ENCODE peak calls at places on chromosomes 6 and 20, in eight cellular contexts. E, Q, T, C, D, I, O and X are unnamed samples.

GRCh38 chr6:166245148-166245547 is 63.0 kb downstream of the PRR18 start:
- DNase-seq in E (no peak), Q (no peak), T (no peak), C (no peak), D (no peak), I (no peak), O (no peak), X (no peak)

GRCh38 chr20:10984294-10984693 is 310.5 kb upstream of the JAG1 start:
- DNase-seq in E (no peak), Q (no peak), T (no peak), C (no peak), D (no peak), I (no peak), O (no peak), X (no peak)

GRCh38 chr6:83199865-83200230 is 6.7 kb downstream of the RWDD2A start:
- DNase-seq in E (no peak), Q (no peak), T (no peak), C (no peak), D (peak), I (no peak), O (peak), X (no peak)

GRCh38 chr20:44035924-44036323 is 121.3 kb downstream of the TOX2 start:
- DNase-seq in E (no peak), Q (no peak), T (no peak), C (no peak), D (no peak), I (no peak), O (no peak), X (no peak)

GRCh38 chr20:16624106-16624505 is 50.9 kb upstream of the KIF16B start:
- DNase-seq in E (no peak), Q (no peak), T (no peak), C (no peak), D (no peak), I (no peak), O (no peak), X (no peak)

GRCh38 chr6:100968934-100969333 is 87.8 kb upstream of the ASCC3 start:
- DNase-seq in E (no peak), Q (no peak), T (no peak), C (no peak), D (no peak), I (no peak), O (no peak), X (peak)

GRCh38 chr6:49988900-49989299 is 19.5 kb upstream of the DEFB113 start:
- DNase-seq in E (no peak), Q (no peak), T (no peak), C (no peak), D (no peak), I (no peak), O (no peak), X (no peak)

GRCh38 chr6:137818440-137818839 is 48.6 kb upstream of the TNFAIP3 start:
- DNase-seq in E (no peak), Q (no peak), T (no peak), C (no peak), D (no peak), I (no peak), O (no peak), X (no peak)

GRCh38 chr6:142935553-142936517 is 9.1 kb downstream of the HIVEP2 start:
- DNase-seq in E (peak), Q (no peak), T (no peak), C (no peak), D (no peak), I (no peak), O (no peak), X (no peak)

GRCh38 chr6:45727228-45727627 is 288.4 kb downstream of the CLIC5 start:
- DNase-seq in E (no peak), Q (no peak), T (no peak), C (no peak), D (no peak), I (no peak), O (no peak), X (no peak)

GRCh38 chr6:132362318-132363185 is 38.7 kb downstream of the MOXD1 start:
- DNase-seq in E (no peak), Q (no peak), T (no peak), C (no peak), D (no peak), I (no peak), O (no peak), X (peak)

GRCh38 chr20:571754-572331 is 28.3 kb upstream of the CSNK2A1 start:
- DNase-seq in E (no peak), Q (no peak), T (no peak), C (peak), D (peak), I (peak), O (peak), X (peak)

GRCh38 chr6:16721977-16722376 is 39.3 kb downstream of the ATXN1 start:
- DNase-seq in E (no peak), Q (no peak), T (no peak), C (no peak), D (no peak), I (no peak), O (no peak), X (peak)

GRCh38 chr6:90204327-90204726 is 92.3 kb downstream of the BACH2 start:
- DNase-seq in E (no peak), Q (no peak), T (no peak), C (no peak), D (no peak), I (no peak), O (peak), X (no peak)

GRCh38 chr6:81552644-81553043 is 199.8 kb downstream of the TENT5A start:
- DNase-seq in E (no peak), Q (no peak), T (no peak), C (no peak), D (no peak), I (no peak), O (no peak), X (no peak)

GRCh38 chr20:57317789-57318371 is 11.7 kb upstream of the SPO11 start:
- DNase-seq in E (peak), Q (no peak), T (no peak), C (no peak), D (no peak), I (no peak), O (no peak), X (peak)

GRCh38 chr6:88374556-88374955 is 208.4 kb upstream of the CNR1 start:
- DNase-seq in E (no peak), Q (no peak), T (no peak), C (no peak), D (no peak), I (no peak), O (no peak), X (peak)

GRCh38 chr6:156687875-156688549 is 89.2 kb upstream of the ARID1B start:
- DNase-seq in E (peak), Q (no peak), T (peak), C (peak), D (peak), I (peak), O (peak), X (peak)

GRCh38 chr6:134446228-134446848 is 128.4 kb upstream of the SGK1 start:
- DNase-seq in E (peak), Q (no peak), T (no peak), C (no peak), D (peak), I (no peak), O (peak), X (no peak)

GRCh38 chr6:44004625-44005506 is 122.4 kb downstream of the MRPL14 start:
- DNase-seq in E (peak), Q (no peak), T (no peak), C (no peak), D (peak), I (no peak), O (no peak), X (peak)

GRCh38 chr6:148140772-148141557 is 201.7 kb upstream of the SASH1 start:
- DNase-seq in E (no peak), Q (no peak), T (no peak), C (no peak), D (no peak), I (no peak), O (no peak), X (no peak)

GRCh38 chr20:14449323-14449722 is 111.9 kb upstream of the FLRT3 start:
- DNase-seq in E (no peak), Q (no peak), T (no peak), C (no peak), D (no peak), I (no peak), O (no peak), X (no peak)

GRCh38 chr20:56607061-56607704 is 21.9 kb upstream of the TFAP2C start:
- DNase-seq in E (no peak), Q (no peak), T (no peak), C (no peak), D (no peak), I (no peak), O (no peak), X (no peak)

GRCh38 chr6:76876922-76877553 is 586.3 kb downstream of the HTR1B start:
- DNase-seq in E (no peak), Q (no peak), T (no peak), C (no peak), D (peak), I (no peak), O (no peak), X (peak)

GRCh38 chr6:145723646-145724045 is 11.7 kb downstream of the EPM2A start:
- DNase-seq in E (no peak), Q (no peak), T (no peak), C (no peak), D (no peak), I (no peak), O (no peak), X (no peak)

GRCh38 chr20:38547288-38547825 is 33.6 kb upstream of the ADIG start:
- DNase-seq in E (no peak), Q (no peak), T (no peak), C (no peak), D (no peak), I (no peak), O (no peak), X (no peak)

GRCh38 chr6:143149771-143150170 is 89.1 kb downstream of the AIG1 start:
- DNase-seq in E (no peak), Q (no peak), T (no peak), C (no peak), D (no peak), I (no peak), O (peak), X (no peak)

DNA sequence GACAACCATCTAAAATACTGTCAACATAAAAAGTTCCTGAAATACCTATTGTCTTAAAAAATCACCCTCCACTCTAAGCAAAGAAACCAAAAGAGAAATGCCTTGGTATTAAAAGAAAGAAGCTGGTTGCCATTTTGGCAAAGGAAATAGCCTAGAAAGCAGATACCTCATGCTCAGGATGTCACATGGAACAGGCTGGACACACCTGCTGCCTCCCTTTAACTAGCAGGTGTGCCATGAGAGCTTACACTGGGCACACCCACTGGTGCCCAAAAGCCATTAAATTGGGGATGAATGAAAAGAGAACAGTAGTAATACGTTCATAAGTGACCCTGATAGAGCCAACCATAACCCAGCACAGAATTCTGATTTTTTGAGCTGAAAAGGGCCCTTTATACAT is 1.5 kb downstream of the SLC23A2 start:
- DNase-seq in E (peak), Q (no peak), T (no peak), C (no peak), D (no peak), I (no peak), O (no peak), X (no peak)
- H3K27ac ChIP-seq in E (no peak), Q (peak), T (no peak), C (no peak), D (no peak), I (no peak), O (no peak), X (no peak)

GRCh38 chr6:106586815-106587214 is 42.5 kb downstream of the RTN4IP1 start:
- DNase-seq in E (no peak), Q (no peak), T (no peak), C (no peak), D (no peak), I (no peak), O (no peak), X (no peak)

DNA sequence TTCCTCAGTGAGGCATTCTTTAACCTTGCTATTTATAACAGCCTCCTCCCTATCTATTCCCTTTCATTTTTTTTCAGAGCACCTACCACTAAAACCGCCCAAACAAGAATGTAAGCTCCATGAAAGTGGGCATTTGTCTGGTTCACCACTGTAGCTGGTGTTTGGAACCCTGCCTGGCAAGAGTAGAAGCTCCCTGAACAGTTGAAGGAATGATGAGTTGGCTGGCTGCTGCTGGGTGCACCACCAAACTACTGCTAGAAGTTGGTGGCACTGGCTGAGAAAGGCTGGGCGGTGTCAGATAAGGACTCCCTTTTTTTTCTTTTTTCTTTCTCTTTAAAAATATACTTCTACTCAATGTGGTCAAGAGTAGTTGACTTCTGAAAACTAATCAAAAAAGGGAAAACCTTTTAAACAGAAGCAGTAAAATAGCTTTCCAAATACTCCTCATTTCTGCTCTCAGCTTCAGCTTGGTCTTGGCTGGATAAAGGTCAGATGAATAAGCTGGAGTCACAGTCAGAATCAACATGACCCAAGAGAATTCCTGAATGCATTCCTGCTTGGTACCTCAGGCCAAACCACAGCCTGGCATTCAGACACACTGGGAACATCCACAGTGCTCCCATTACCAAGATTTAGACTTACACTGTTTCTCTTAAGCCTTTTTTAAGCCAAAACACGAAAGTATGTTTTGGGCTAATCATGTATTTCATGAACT is 38.0 kb downstream of the RTN4IP1 start:
- DNase-seq in E (no peak), Q (no peak), T (no peak), C (no peak), D (no peak), I (peak), O (peak), X (peak)
- H3K27ac ChIP-seq in E (no peak), Q (no peak), T (peak), C (no peak), D (no peak), I (peak), O (peak), X (no peak)

GRCh38 chr6:12075067-12075563 is 63.0 kb downstream of the HIVEP1 start:
- DNase-seq in E (peak), Q (no peak), T (no peak), C (no peak), D (no peak), I (no peak), O (no peak), X (no peak)

GRCh38 chr6:12069891-12070529 is 57.9 kb downstream of the HIVEP1 start:
- DNase-seq in E (no peak), Q (no peak), T (no peak), C (no peak), D (no peak), I (no peak), O (no peak), X (no peak)

GRCh38 chr6:12066297-12066696 is 54.2 kb downstream of the HIVEP1 start:
- DNase-seq in E (no peak), Q (no peak), T (no peak), C (no peak), D (no peak), I (no peak), O (peak), X (peak)

GRCh38 chr6:12068899-12069557 is 56.9 kb downstream of the HIVEP1 start:
- DNase-seq in E (no peak), Q (no peak), T (no peak), C (no peak), D (no peak), I (no peak), O (no peak), X (no peak)

DNA sequence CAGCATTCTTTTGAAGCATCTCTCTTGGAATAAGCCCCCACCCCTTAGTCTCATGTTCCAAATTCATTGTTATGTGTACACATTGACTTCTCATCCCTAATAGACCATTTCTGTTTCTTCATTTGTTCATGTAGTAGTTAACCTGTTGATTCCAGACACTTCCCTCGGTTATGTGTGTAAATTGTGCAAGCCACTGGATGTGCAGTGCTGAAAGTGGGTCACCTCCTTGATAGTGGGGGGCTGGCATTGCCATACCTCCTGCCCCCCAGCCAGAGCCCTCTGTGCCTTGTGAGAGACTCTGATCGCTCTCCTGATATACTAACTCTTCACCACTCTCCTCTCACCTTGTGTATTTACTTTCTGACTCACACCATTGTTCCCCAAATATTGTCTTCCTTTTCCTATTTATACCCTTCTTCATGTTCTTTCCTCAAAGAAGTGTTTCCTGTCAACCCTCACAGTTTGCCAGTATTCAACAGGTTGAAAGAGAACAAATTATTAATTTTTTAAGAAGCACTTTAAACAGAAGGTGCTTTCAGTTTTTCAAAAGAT is 59.0 kb downstream of the HIVEP1 start:
- DNase-seq in E (no peak), Q (no peak), T (no peak), C (no peak), D (no peak), I (no peak), O (no peak), X (no peak)
- H3K27ac ChIP-seq in E (no peak), Q (no peak), T (no peak), C (no peak), D (no peak), I (no peak), O (no peak), X (no peak)

DNA sequence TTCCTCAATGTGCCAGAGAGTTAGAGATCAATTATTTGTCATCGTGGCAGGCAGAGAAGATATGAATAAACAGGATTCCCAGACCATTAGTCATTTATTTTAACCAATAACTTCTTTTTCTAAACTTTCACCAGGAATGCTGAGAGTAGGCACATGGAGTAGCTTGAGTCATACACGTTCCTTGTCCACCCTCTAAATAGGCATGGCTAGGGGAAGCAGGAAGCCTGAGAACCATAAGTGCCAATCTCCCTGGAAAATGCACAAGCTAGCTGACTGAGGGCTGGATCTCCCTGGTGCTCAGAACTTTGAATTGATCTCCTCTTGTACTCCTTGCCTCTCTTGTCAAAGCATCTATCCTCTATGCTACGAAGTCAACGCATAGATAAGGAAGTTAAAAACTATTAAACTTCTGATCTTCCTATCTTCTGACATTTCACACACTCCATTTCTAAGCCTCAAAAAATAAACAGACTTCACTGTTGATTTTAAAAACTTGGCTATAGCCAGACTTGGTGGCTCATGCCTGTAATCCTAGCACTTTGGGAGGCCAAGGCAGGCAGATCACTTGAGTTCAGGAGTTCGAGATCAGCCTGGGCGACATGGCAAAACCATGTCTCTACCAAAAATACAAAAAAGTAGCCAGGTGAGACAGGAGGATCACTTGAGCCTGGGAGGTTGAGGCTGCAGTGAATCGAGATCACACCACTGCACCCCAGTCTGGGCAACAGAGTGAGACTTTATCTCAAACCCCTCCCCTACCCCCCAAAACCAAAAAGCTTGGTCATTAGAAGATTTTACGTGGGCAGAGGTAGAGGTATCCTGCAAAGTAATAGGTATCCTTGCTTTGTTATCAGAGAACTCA is 11.8 kb downstream of the ADTRP start:
- DNase-seq in E (no peak), Q (no peak), T (peak), C (no peak), D (peak), I (no peak), O (peak), X (no peak)
- H3K27ac ChIP-seq in E (no peak), Q (no peak), T (peak), C (no peak), D (peak), I (no peak), O (peak), X (peak)

DNA sequence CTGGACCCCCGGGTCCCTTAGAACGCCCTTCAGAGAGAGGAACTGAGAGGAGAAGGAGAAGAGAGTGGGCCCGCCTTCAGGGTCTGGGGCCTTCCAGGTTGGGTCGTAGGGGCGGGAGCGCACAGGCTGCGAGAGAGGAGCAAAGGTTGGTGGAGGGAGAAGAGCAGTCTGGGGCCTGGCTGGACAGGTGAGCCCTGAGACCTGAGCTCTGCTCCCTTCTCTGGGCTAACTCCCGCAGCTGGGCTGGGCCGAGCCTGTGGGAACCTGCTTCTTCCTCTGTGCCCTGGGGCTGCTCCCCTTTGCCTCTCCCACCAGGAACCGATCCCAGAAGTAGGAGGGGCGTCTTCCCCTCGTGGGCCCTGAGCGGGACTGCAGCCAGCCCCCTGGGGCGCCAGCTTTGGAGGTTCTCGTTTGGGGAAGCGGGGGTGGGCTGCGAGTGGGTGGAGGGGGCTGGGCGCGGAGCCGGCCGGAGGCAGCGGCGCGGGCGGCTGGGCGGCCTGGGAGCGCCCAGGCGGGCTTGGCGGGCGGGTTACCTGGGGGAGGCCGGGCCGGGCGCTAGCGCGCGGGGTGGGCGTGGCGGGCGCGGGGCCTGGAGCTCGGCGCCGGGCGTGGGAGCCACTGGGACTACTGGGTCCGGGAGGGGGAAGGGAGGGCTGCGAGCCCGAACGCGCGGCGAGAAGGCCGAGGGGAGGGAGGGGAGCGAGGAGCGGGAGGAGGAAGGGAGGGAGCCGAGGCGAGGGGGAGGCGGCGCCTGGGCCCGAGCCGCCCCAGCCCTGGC is at the start of gene DDR1:
- DNase-seq in E (peak), Q (no peak), T (peak), C (peak), D (peak), I (peak), O (peak), X (peak)
- H3K27ac ChIP-seq in E (peak), Q (peak), T (peak), C (peak), D (peak), I (peak), O (peak), X (peak)

GRCh38 chr6:9502991-9503761 is 911.7 kb downstream of the TFAP2A start:
- DNase-seq in E (no peak), Q (no peak), T (no peak), C (no peak), D (no peak), I (no peak), O (peak), X (no peak)
- H3K27ac ChIP-seq in E (no peak), Q (no peak), T (no peak), C (no peak), D (no peak), I (no peak), O (peak), X (peak)